ENCODE peak calls at places on chromosomes 3 and 15, in five cellular contexts. N, W, X, K and D are unnamed samples.

GRCh38 chr3:64906011-64906410 is 218.2 kb upstream of the ADAMTS9 start:
- DNase-seq in K (no peak), W (no peak), N (no peak), X (no peak), D (no peak)

GRCh38 chr3:66656608-66657007 is 155.8 kb upstream of the LRIG1 start:
- DNase-seq in W (no peak), K (no peak), X (no peak), N (no peak), D (no peak)

GRCh38 chr3:179882322-179882721 is 154.4 kb downstream of the PEX5L start:
- DNase-seq in N (peak), W (peak), K (no peak), X (peak), D (no peak)

GRCh38 chr3:30098656-30099454 is 507.5 kb upstream of the TGFBR2 start:
- DNase-seq in K (no peak), W (peak), N (peak), X (peak), D (no peak)

GRCh38 chr3:120615863-120616599 is 19.9 kb downstream of the NDUFB4 start:
- DNase-seq in K (peak), X (peak), W (peak), N (peak), D (no peak)

GRCh38 chr15:38810686-38811085 is 246.1 kb upstream of the RASGRP1 start:
- DNase-seq in X (no peak), W (peak), N (no peak), K (no peak), D (no peak)

GRCh38 chr3:122689587-122689986 is 8.9 kb downstream of the PARP14 start:
- DNase-seq in K (no peak), N (no peak), W (peak), X (peak), D (no peak)

GRCh38 chr3:53806182-53807116 is 39.8 kb downstream of the CHDH start:
- DNase-seq in W (peak), K (no peak), N (no peak), X (no peak), D (peak)

GRCh38 chr3:146308682-146309081 is 57.8 kb upstream of the PLSCR4 start:
- DNase-seq in W (peak), K (no peak), X (peak), N (peak), D (no peak)

GRCh38 chr15:101369676-101370075 is 74.6 kb upstream of the SNRPA1 start:
- DNase-seq in X (no peak), N (no peak), W (no peak), K (no peak), D (no peak)

GRCh38 chr3:150106752-150107428 is 136.2 kb upstream of the PFN2 start:
- DNase-seq in X (peak), N (no peak), W (peak), K (no peak), D (no peak)

GRCh38 chr3:121793078-121793477 is 41.8 kb downstream of the IQCB1 start:
- DNase-seq in K (no peak), N (no peak), X (no peak), W (no peak), D (no peak)

GRCh38 chr3:100761211-100761921 is 52.1 kb downstream of the TFG start:
- DNase-seq in N (peak), X (no peak), K (no peak), W (no peak), D (no peak)

GRCh38 chr3:50242778-50243551 is 7.0 kb downstream of the GNAI2 start:
- DNase-seq in N (peak), W (peak), X (peak), K (peak), D (no peak)

GRCh38 chr3:54299169-54299935 is 177.0 kb downstream of the CACNA2D3 start:
- DNase-seq in K (no peak), N (no peak), X (no peak), W (no peak), D (peak)

GRCh38 chr3:184314700-184315505 is 497 bp downstream of the EIF4G1 start:
- DNase-seq in W (peak), K (peak), N (peak), X (peak), D (peak)

GRCh38 chr3:141089339-141090152 is 38.4 kb downstream of the SPSB4 start:
- DNase-seq in W (no peak), X (no peak), K (no peak), N (no peak), D (no peak)